ENCODE peak calls at places on chromosomes 12 and 14, in seven cellular contexts. Z is germinal center, D is sigmoid colon, Y is neural progenitor cell, E is GM06990, H is NCI-H510A, V is ELF-1. A is an unnamed sample.

GRCh38 chr12:108833355-108833733 is 24.0 kb downstream of the SSH1 start:
- DNase-seq in Z (no peak), D (no peak), Y (no peak), E (no peak), H (no peak), V (peak; percentile 83), A (peak; percentile 93)

GRCh38 chr14:70662080-70662479 is 20.4 kb downstream of the TTC9 start:
- DNase-seq in Z (no peak), D (no peak), Y (no peak), E (no peak), H (no peak), V (no peak), A (no peak)

GRCh38 chr12:85955127-85955526 is 81.0 kb downstream of the NTS start:
- DNase-seq in Z (no peak), D (no peak), Y (no peak), E (no peak), H (no peak), V (no peak), A (no peak)

GRCh38 chr14:58738189-58738836 is 100.6 kb downstream of the DACT1 start:
- DNase-seq in Z (no peak), D (no peak), Y (no peak), E (no peak), H (no peak), V (no peak), A (no peak)

GRCh38 chr12:80702889-80703605 is 4.4 kb upstream of the MYF6 start:
- DNase-seq in Z (no peak), D (no peak), Y (no peak), E (peak; percentile 52), H (no peak), V (no peak), A (no peak)

GRCh38 chr12:127761880-127762279 is 505.1 kb upstream of the TMEM132C start:
- DNase-seq in Z (no peak), D (no peak), Y (no peak), E (no peak), H (no peak), V (no peak), A (no peak)

GRCh38 chr14:97692084-97692483 is 894.9 kb downstream of the VRK1 start:
- DNase-seq in Z (no peak), D (no peak), Y (no peak), E (no peak), H (peak; percentile 49), V (peak; percentile 13), A (no peak)

GRCh38 chr12:50686976-50687375 is 76.9 kb upstream of the ATF1 start:
- DNase-seq in Z (no peak), D (no peak), Y (no peak), E (no peak), H (no peak), V (no peak), A (no peak)

GRCh38 chr12:57545809-57546437 is 1.1 kb downstream of the DCTN2 start:
- DNase-seq in Z (no peak), D (no peak), Y (no peak), E (no peak), H (peak; percentile 59), V (no peak), A (peak; percentile 64)

GRCh38 chr14:81211844-81212243 is 8.9 kb downstream of the GTF2A1 start:
- DNase-seq in Z (peak; percentile 28), D (no peak), Y (peak; percentile 30), E (no peak), H (no peak), V (no peak), A (no peak)

GRCh38 chr12:122895757-122896636 is at the start of gene VPS37B:
- DNase-seq in Z (peak; percentile 83), D (peak; percentile 91), Y (peak; percentile 90), E (peak; percentile 90), H (peak; percentile 90), V (peak; percentile 96), A (peak; percentile 93)

GRCh38 chr12:45235087-45236025 is 19.5 kb downstream of the ANO6 start:
- DNase-seq in Z (no peak), D (peak; percentile 68), Y (peak; percentile 24), E (no peak), H (no peak), V (peak; percentile 90), A (peak; percentile 90)

GRCh38 chr14:71711131-71711530 is 221.1 kb upstream of the RGS6 start:
- DNase-seq in Z (no peak), D (no peak), Y (no peak), E (no peak), H (no peak), V (no peak), A (no peak)

GRCh38 chr12:93847517-93848452 is 170.6 kb downstream of the CRADD start:
- DNase-seq in Z (peak; percentile 18), D (no peak), Y (no peak), E (peak; percentile 83), H (no peak), V (no peak), A (no peak)

GRCh38 chr12:92290016-92290685 is 144.5 kb upstream of the BTG1 start:
- DNase-seq in Z (no peak), D (no peak), Y (no peak), E (no peak), H (peak; percentile 6), V (no peak), A (peak; percentile 25)

GRCh38 chr14:84399296-84399910 is 1130.5 kb upstream of the FLRT2 start:
- DNase-seq in Z (no peak), D (no peak), Y (no peak), E (no peak), H (no peak), V (no peak), A (no peak)

GRCh38 chr12:104710940-104711725 is 247.0 kb downstream of the SLC41A2 start:
- DNase-seq in Z (no peak), D (no peak), Y (no peak), E (no peak), H (no peak), V (no peak), A (no peak)

GRCh38 chr14:23550827-23551265 is 719 bp downstream of the ZFHX2 start:
- DNase-seq in Z (no peak), D (no peak), Y (peak; percentile 64), E (no peak), H (peak; percentile 38), V (no peak), A (no peak)

GRCh38 chr12:55972906-55973597 is 826 bp upstream of the RAB5B start:
- DNase-seq in Z (no peak), D (no peak), Y (no peak), E (no peak), H (no peak), V (no peak), A (no peak)

GRCh38 chr12:124630791-124631313 is 63.4 kb upstream of the NCOR2 start:
- DNase-seq in Z (no peak), D (no peak), Y (no peak), E (no peak), H (no peak), V (peak; percentile 74), A (peak; percentile 87)

A was measured in endodermal cell.